ENCODE peak calls at places on chromosomes 11 and 22, in ten cellular contexts. M is astrocyte of the hippocampus, B is COLO829, O is transverse colon, H is amniotic stem cell, G is H7, R is T follicular helper cell, X is NCI-H1694, U is hippocampal formation, F is fibroblast of the conjunctiva. E is an unnamed sample.

GRCh38 chr22:19884954-19885751 is 30.5 kb upstream of the GNB1L start:
- DNase-seq in M (no peak), B (no peak), O (no peak), H (no peak), G (peak; percentile 61), R (no peak), X (no peak), U (no peak), F (no peak), E (no peak)

GRCh38 chr11:111378773-111379499 is at the start of gene POU2AF1:
- DNase-seq in M (peak; percentile 23), B (no peak), O (peak; percentile 75), H (peak; percentile 1), G (peak; percentile 47), R (peak; percentile 58), X (no peak), U (no peak), F (peak; percentile 4), E (peak; percentile 65)

GRCh38 chr11:20387262-20388095 is at the start of gene PRMT3:
- DNase-seq in M (peak; percentile 99), B (peak; percentile 95), O (peak; percentile 97), H (peak; percentile 81), G (peak; percentile 95), R (peak; percentile 96), X (peak; percentile 73), U (peak; percentile 86), F (peak; percentile 91), E (peak; percentile 95)

GRCh38 chr11:67276821-67277230 is 10.6 kb downstream of the GRK2 start:
- DNase-seq in M (peak; percentile 31), B (no peak), O (peak; percentile 65), H (no peak), G (peak; percentile 83), R (no peak), X (peak; percentile 9), U (no peak), F (no peak), E (peak; percentile 6)

GRCh38 chr11:93407777-93408401 is 77.3 kb downstream of the DEUP1 start:
- DNase-seq in M (no peak), B (no peak), O (no peak), H (no peak), G (no peak), R (no peak), X (no peak), U (no peak), F (peak; percentile 9), E (no peak)

GRCh38 chr11:1327064-1327460 is 17.6 kb upstream of the TOLLIP start:
- DNase-seq in M (no peak), B (no peak), O (no peak), H (no peak), G (no peak), R (no peak), X (no peak), U (no peak), F (no peak), E (no peak)

GRCh38 chr11:99739464-99740089 is 718.8 kb downstream of the CNTN5 start:
- DNase-seq in M (peak; percentile 66), B (peak; percentile 9), O (no peak), H (no peak), G (peak; percentile 45), R (no peak), X (peak; percentile 16), U (peak; percentile 16), F (peak; percentile 10), E (no peak)

GRCh38 chr22:46336119-46337078 is 885 bp downstream of the TRMU start:
- DNase-seq in M (peak; percentile 44), B (no peak), O (peak; percentile 33), H (no peak), G (peak; percentile 74), R (no peak), X (no peak), U (no peak), F (no peak), E (no peak)

GRCh38 chr11:66371627-66372415 is at the start of gene SLC29A2:
- DNase-seq in M (peak; percentile 41), B (no peak), O (peak; percentile 88), H (no peak), G (peak; percentile 99), R (peak; percentile 69), X (peak; percentile 38), U (no peak), F (no peak), E (peak; percentile 74)

GRCh38 chr11:134418119-134418840 is 6.2 kb upstream of the B3GAT1 start:
- DNase-seq in M (peak; percentile 36), B (peak; percentile 26), O (no peak), H (no peak), G (peak; percentile 12), R (no peak), X (no peak), U (no peak), F (no peak), E (no peak)

GRCh38 chr22:41009222-41009948 is 58.2 kb downstream of the RBX1 start:
- DNase-seq in M (peak; percentile 44), B (no peak), O (no peak), H (no peak), G (no peak), R (no peak), X (no peak), U (no peak), F (peak; percentile 79), E (no peak)

GRCh38 chr11:859394-860131 is 16.9 kb downstream of the TSPAN4 start:
- DNase-seq in M (peak; percentile 89), B (peak; percentile 65), O (peak; percentile 76), H (peak; percentile 23), G (peak; percentile 74), R (no peak), X (peak; percentile 78), U (peak; percentile 47), F (peak; percentile 82), E (no peak)

GRCh38 chr11:69578167-69578566 is 62.8 kb upstream of the CCND1 start:
- DNase-seq in M (no peak), B (no peak), O (no peak), H (no peak), G (no peak), R (no peak), X (no peak), U (no peak), F (no peak), E (no peak)

E was measured in CD4-positive, alpha-beta T cell.